ENCODE peak calls at places on chromosomes 13 and 19, in five cellular contexts. G, S, Q, F and C are unnamed samples.
A peak's percentile ranks its signal among the peaks of the same experiment; 100 is the strongest.

GRCh38 chr19:46861691-46862503 is 1.1 kb downstream of the ARHGAP35 start:
- DNase-seq in Q (peak; percentile 24), S (no peak), G (no peak), F (no peak), C (no peak)

GRCh38 chr19:28489126-28489660 is 723.8 kb downstream of the UQCRFS1 start:
- DNase-seq in F (no peak), Q (no peak), S (no peak), G (no peak), C (no peak)

GRCh38 chr13:113922412-113923118 is 51.3 kb downstream of the C13orf46 start:
- DNase-seq in Q (no peak), G (no peak), S (no peak), F (no peak), C (no peak)

GRCh38 chr19:15812059-15812722 is 3.3 kb downstream of the OR10H1 start:
- DNase-seq in Q (no peak), G (peak; percentile 15), S (no peak), F (no peak), C (no peak)

GRCh38 chr19:19405919-19406877 is 723 bp downstream of the GATAD2A start:
- DNase-seq in Q (peak; percentile 73), S (no peak), G (peak; percentile 53), F (peak; percentile 20), C (peak; percentile 41)

GRCh38 chr19:45217957-45218334 is 27.3 kb downstream of the EXOC3L2 start:
- DNase-seq in G (no peak), S (no peak), F (no peak), Q (no peak), C (no peak)

GRCh38 chr19:1445932-1446712 is 3.8 kb upstream of the APC2 start:
- DNase-seq in Q (no peak), G (no peak), F (no peak), S (no peak), C (peak; percentile 84)

GRCh38 chr19:55210120-55210493 is 806 bp upstream of the PTPRH start:
- DNase-seq in F (peak; percentile 77), G (no peak), S (peak; percentile 92), Q (peak; percentile 97), C (no peak)

GRCh38 chr13:24286624-24287023 is 22.8 kb upstream of the C1QTNF9 start:
- DNase-seq in S (no peak), G (no peak), Q (no peak), F (no peak), C (no peak)

GRCh38 chr13:114067886-114068722 is 64.3 kb downstream of the RASA3 start:
- DNase-seq in S (no peak), F (no peak), G (no peak), Q (no peak), C (no peak)

GRCh38 chr19:45882652-45883585 is 3.0 kb downstream of the IRF2BP1 start:
- DNase-seq in S (no peak), Q (peak; percentile 86), F (peak; percentile 69), G (peak; percentile 76), C (peak; percentile 72)

GRCh38 chr19:33863436-33863835 is 66.8 kb downstream of the KCTD15 start:
- DNase-seq in G (no peak), Q (no peak), F (no peak), S (no peak), C (no peak)

GRCh38 chr13:27228131-27228530 is 23.2 kb upstream of the RPL21 start:
- DNase-seq in G (no peak), F (no peak), Q (no peak), S (no peak), C (no peak)

GRCh38 chr19:6891761-6892385 is 4.5 kb downstream of the ADGRE1 start:
- DNase-seq in S (no peak), Q (no peak), F (no peak), G (no peak), C (peak; percentile 14)

GRCh38 chr19:45382426-45382825 is 12.1 kb upstream of the ERCC2 start:
- DNase-seq in F (no peak), G (no peak), Q (no peak), S (no peak), C (no peak)

GRCh38 chr13:98225036-98225940 is 48.2 kb upstream of the RNF113B start:
- DNase-seq in Q (no peak), F (no peak), G (no peak), S (no peak), C (no peak)

GRCh38 chr19:33804021-33804799 is 7.5 kb downstream of the KCTD15 start:
- DNase-seq in Q (peak; percentile 82), F (peak; percentile 57), S (no peak), G (no peak), C (peak; percentile 61)

GRCh38 chr19:19406878-19407639 is 1.6 kb downstream of the GATAD2A start:
- DNase-seq in Q (peak; percentile 57), G (peak; percentile 25), F (no peak), S (no peak), C (no peak)

GRCh38 chr13:112117955-112118302 is 51.0 kb downstream of the SOX1 start:
- DNase-seq in G (no peak), F (no peak), Q (no peak), S (no peak), C (no peak)

GRCh38 chr13:38685974-38686571 is 804 bp upstream of the FREM2 start:
- DNase-seq in S (no peak), F (peak; percentile 28), Q (peak; percentile 19), G (no peak), C (peak; percentile 32)